ENCODE peak calls at places on chromosomes 11 and 22, in seven cellular contexts. One of them, this sample, is unnamed.

GRCh38 chr11:134358165-134358852 is 26.5 kb downstream of the GLB1L2 start:
- DNase-seq in H1: no peak
- DNase-seq in WERI-Rb-1: no peak
- DNase-seq in ovary: no peak
- DNase-seq in HFF-Myc: no peak
- DNase-seq in NB4: no peak
- DNase-seq in uterus: no peak
- DNase-seq in this sample: no peak

GRCh38 chr22:17891427-17892167 is 117.3 kb upstream of the BID start:
- DNase-seq in H1: no peak
- DNase-seq in WERI-Rb-1: peak
- DNase-seq in ovary: no peak
- DNase-seq in HFF-Myc: no peak
- DNase-seq in NB4: peak
- DNase-seq in uterus: no peak
- DNase-seq in this sample: no peak

GRCh38 chr11:9858822-9859221 is 194.9 kb downstream of the SWAP70 start:
- DNase-seq in H1: no peak
- DNase-seq in WERI-Rb-1: no peak
- DNase-seq in ovary: no peak
- DNase-seq in HFF-Myc: no peak
- DNase-seq in NB4: peak
- DNase-seq in uterus: no peak
- DNase-seq in this sample: no peak

GRCh38 chr22:24433868-24434471 is 6.6 kb downstream of the ADORA2A start:
- DNase-seq in H1: no peak
- DNase-seq in WERI-Rb-1: no peak
- DNase-seq in ovary: no peak
- DNase-seq in HFF-Myc: no peak
- DNase-seq in NB4: peak
- DNase-seq in uterus: no peak
- DNase-seq in this sample: no peak

GRCh38 chr11:47950396-47950795 is 30.0 kb upstream of the PTPRJ start:
- DNase-seq in H1: no peak
- DNase-seq in WERI-Rb-1: no peak
- DNase-seq in ovary: no peak
- DNase-seq in HFF-Myc: no peak
- DNase-seq in NB4: peak
- DNase-seq in uterus: no peak
- DNase-seq in this sample: no peak

GRCh38 chr22:32205974-32206773 is 1.3 kb upstream of the RFPL2 start:
- DNase-seq in H1: no peak
- DNase-seq in WERI-Rb-1: no peak
- DNase-seq in ovary: no peak
- DNase-seq in HFF-Myc: no peak
- DNase-seq in NB4: no peak
- DNase-seq in uterus: no peak
- DNase-seq in this sample: no peak

GRCh38 chr11:16902182-16902581 is 112.0 kb downstream of the PLEKHA7 start:
- DNase-seq in H1: no peak
- DNase-seq in WERI-Rb-1: no peak
- DNase-seq in ovary: no peak
- DNase-seq in HFF-Myc: no peak
- DNase-seq in NB4: no peak
- DNase-seq in uterus: no peak
- DNase-seq in this sample: no peak

GRCh38 chr11:112580864-112581263 is 320.2 kb upstream of the PLET1 start:
- DNase-seq in H1: no peak
- DNase-seq in WERI-Rb-1: no peak
- DNase-seq in ovary: no peak
- DNase-seq in HFF-Myc: no peak
- DNase-seq in NB4: no peak
- DNase-seq in uterus: no peak
- DNase-seq in this sample: no peak

GRCh38 chr11:64318694-64319420 is 936 bp downstream of the PRDX5 start:
- DNase-seq in H1: no peak
- DNase-seq in WERI-Rb-1: peak
- DNase-seq in ovary: peak
- DNase-seq in HFF-Myc: no peak
- DNase-seq in NB4: no peak
- DNase-seq in uterus: no peak
- DNase-seq in this sample: no peak

GRCh38 chr22:21446128-21446826 is 20.9 kb upstream of the TMEM191C start:
- DNase-seq in H1: no peak
- DNase-seq in WERI-Rb-1: no peak
- DNase-seq in ovary: no peak
- DNase-seq in HFF-Myc: no peak
- DNase-seq in NB4: no peak
- DNase-seq in uterus: no peak
- DNase-seq in this sample: no peak

GRCh38 chr22:42268852-42269406 is 1.5 kb downstream of the TCF20 start:
- DNase-seq in H1: no peak
- DNase-seq in WERI-Rb-1: no peak
- DNase-seq in ovary: no peak
- DNase-seq in HFF-Myc: no peak
- DNase-seq in NB4: no peak
- DNase-seq in uterus: no peak
- DNase-seq in this sample: no peak

GRCh38 chr11:69468911-69469885 is 12.3 kb upstream of the LINC01488 start:
- DNase-seq in H1: no peak
- DNase-seq in WERI-Rb-1: no peak
- DNase-seq in ovary: no peak
- DNase-seq in HFF-Myc: no peak
- DNase-seq in NB4: no peak
- DNase-seq in uterus: no peak
- DNase-seq in this sample: no peak

GRCh38 chr11:69883292-69884255 is 64.4 kb upstream of the FGF3 start:
- DNase-seq in H1: no peak
- DNase-seq in WERI-Rb-1: no peak
- DNase-seq in ovary: no peak
- DNase-seq in HFF-Myc: no peak
- DNase-seq in NB4: no peak
- DNase-seq in uterus: no peak
- DNase-seq in this sample: peak

GRCh38 chr11:81658722-81659121 is 1074.9 kb downstream of the FAM181B start:
- DNase-seq in H1: no peak
- DNase-seq in WERI-Rb-1: peak
- DNase-seq in ovary: no peak
- DNase-seq in HFF-Myc: no peak
- DNase-seq in NB4: peak
- DNase-seq in uterus: no peak
- DNase-seq in this sample: no peak

GRCh38 chr11:120324932-120325810 is at the start of gene TLCD5:
- DNase-seq in H1: peak
- DNase-seq in WERI-Rb-1: peak
- DNase-seq in ovary: peak
- DNase-seq in HFF-Myc: no peak
- DNase-seq in NB4: no peak
- DNase-seq in uterus: peak
- DNase-seq in this sample: peak

GRCh38 chr11:68014157-68014965 is 4.2 kb downstream of the ALDH3B1 start:
- DNase-seq in H1: no peak
- DNase-seq in WERI-Rb-1: no peak
- DNase-seq in ovary: peak
- DNase-seq in HFF-Myc: no peak
- DNase-seq in NB4: peak
- DNase-seq in uterus: peak
- DNase-seq in this sample: no peak

GRCh38 chr11:34356918-34357645 is 728 bp downstream of the ABTB2 start:
- DNase-seq in H1: no peak
- DNase-seq in WERI-Rb-1: peak
- DNase-seq in ovary: peak
- DNase-seq in HFF-Myc: no peak
- DNase-seq in NB4: peak
- DNase-seq in uterus: peak
- DNase-seq in this sample: peak

GRCh38 chr11:129312741-129313587 is 62.7 kb upstream of the BARX2 start:
- DNase-seq in H1: no peak
- DNase-seq in WERI-Rb-1: peak
- DNase-seq in ovary: no peak
- DNase-seq in HFF-Myc: no peak
- DNase-seq in NB4: no peak
- DNase-seq in uterus: no peak
- DNase-seq in this sample: no peak

GRCh38 chr11:27085605-27086004 is 45.0 kb downstream of the BBOX1 start:
- DNase-seq in H1: no peak
- DNase-seq in WERI-Rb-1: no peak
- DNase-seq in ovary: no peak
- DNase-seq in HFF-Myc: no peak
- DNase-seq in NB4: no peak
- DNase-seq in uterus: no peak
- DNase-seq in this sample: no peak

GRCh38 chr22:37203354-37204044 is 8.8 kb downstream of the SSTR3 start:
- DNase-seq in H1: no peak
- DNase-seq in WERI-Rb-1: no peak
- DNase-seq in ovary: no peak
- DNase-seq in HFF-Myc: no peak
- DNase-seq in NB4: no peak
- DNase-seq in uterus: no peak
- DNase-seq in this sample: no peak

GRCh38 chr22:41917906-41918791 is 3.3 kb upstream of the SHISA8 start:
- DNase-seq in H1: no peak
- DNase-seq in WERI-Rb-1: no peak
- DNase-seq in ovary: no peak
- DNase-seq in HFF-Myc: no peak
- DNase-seq in NB4: peak
- DNase-seq in uterus: no peak
- DNase-seq in this sample: no peak

GRCh38 chr22:30894371-30894740 is 74.2 kb downstream of the MORC2 start:
- DNase-seq in H1: no peak
- DNase-seq in WERI-Rb-1: no peak
- DNase-seq in ovary: no peak
- DNase-seq in HFF-Myc: no peak
- DNase-seq in NB4: no peak
- DNase-seq in uterus: no peak
- DNase-seq in this sample: no peak

GRCh38 chr11:64544616-64545296 is 46.3 kb upstream of the SLC22A12 start:
- DNase-seq in H1: no peak
- DNase-seq in WERI-Rb-1: no peak
- DNase-seq in ovary: no peak
- DNase-seq in HFF-Myc: no peak
- DNase-seq in NB4: no peak
- DNase-seq in uterus: no peak
- DNase-seq in this sample: no peak

GRCh38 chr11:65487467-65488272 is 11.2 kb upstream of the MALAT1 start:
- DNase-seq in H1: peak
- DNase-seq in WERI-Rb-1: peak
- DNase-seq in ovary: peak
- DNase-seq in HFF-Myc: peak
- DNase-seq in NB4: peak
- DNase-seq in uterus: peak
- DNase-seq in this sample: peak

GRCh38 chr11:117818036-117818858 is 6.3 kb downstream of the FXYD2 start:
- DNase-seq in H1: no peak
- DNase-seq in WERI-Rb-1: no peak
- DNase-seq in ovary: no peak
- DNase-seq in HFF-Myc: no peak
- DNase-seq in NB4: peak
- DNase-seq in uterus: no peak
- DNase-seq in this sample: no peak
- TF ChIP-seq CTCF in H1: no peak
- TF ChIP-seq CTCF in WERI-Rb-1: no peak
- TF ChIP-seq CTCF in ovary: no peak
- TF ChIP-seq CTCF in HFF-Myc: no peak
- TF ChIP-seq CTCF in NB4: no peak
- TF ChIP-seq CTCF in uterus: no peak
- TF ChIP-seq CTCF in this sample: peak

GRCh38 chr11:86606270-86606848 is 66.1 kb downstream of the ME3 start:
- DNase-seq in H1: no peak
- DNase-seq in WERI-Rb-1: no peak
- DNase-seq in ovary: no peak
- DNase-seq in HFF-Myc: no peak
- DNase-seq in NB4: no peak
- DNase-seq in uterus: no peak
- DNase-seq in this sample: no peak

GRCh38 chr11:86610559-86611341 is 61.7 kb downstream of the ME3 start:
- DNase-seq in H1: no peak
- DNase-seq in WERI-Rb-1: no peak
- DNase-seq in ovary: no peak
- DNase-seq in HFF-Myc: no peak
- DNase-seq in NB4: no peak
- DNase-seq in uterus: no peak
- DNase-seq in this sample: no peak

GRCh38 chr11:86608251-86608799 is 64.1 kb downstream of the ME3 start:
- DNase-seq in H1: no peak
- DNase-seq in WERI-Rb-1: peak
- DNase-seq in ovary: peak
- DNase-seq in HFF-Myc: peak
- DNase-seq in NB4: peak
- DNase-seq in uterus: peak
- DNase-seq in this sample: no peak

DNA sequence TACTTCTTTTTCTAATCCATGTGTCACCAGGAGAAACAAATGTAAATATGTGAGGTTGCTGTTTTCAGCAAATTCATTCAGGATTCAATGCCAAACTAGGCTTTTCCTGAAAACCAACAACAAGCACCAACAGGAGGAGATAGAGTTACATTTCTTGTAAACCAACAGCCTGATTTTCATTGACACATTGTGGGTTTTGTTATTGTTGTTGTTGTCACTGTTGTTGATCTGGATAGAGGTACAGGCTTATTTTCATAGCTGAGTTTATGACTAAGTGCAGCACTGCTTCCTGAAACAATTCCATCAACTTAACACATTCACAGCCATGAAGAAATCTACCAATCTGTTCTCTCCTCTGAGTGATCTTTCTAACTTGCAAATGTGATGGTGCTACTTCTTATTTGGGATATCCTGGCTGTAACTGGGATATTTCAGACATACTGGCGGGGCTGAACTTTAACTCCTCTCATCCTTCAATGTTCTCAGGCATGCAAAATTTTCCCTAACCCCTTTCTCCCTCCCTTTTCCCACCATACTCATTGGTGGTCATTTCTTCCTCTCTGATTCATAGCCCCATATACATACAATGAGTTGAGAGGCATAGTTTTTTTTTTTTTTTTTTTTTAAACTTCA is 65.5 kb downstream of the ME3 start:
- DNase-seq in H1: no peak
- DNase-seq in WERI-Rb-1: no peak
- DNase-seq in ovary: no peak
- DNase-seq in HFF-Myc: no peak
- DNase-seq in NB4: no peak
- DNase-seq in uterus: no peak
- DNase-seq in this sample: no peak
- TF ChIP-seq CTCF in H1: no peak
- TF ChIP-seq CTCF in WERI-Rb-1: no peak
- TF ChIP-seq CTCF in ovary: no peak
- TF ChIP-seq CTCF in HFF-Myc: no peak
- TF ChIP-seq CTCF in NB4: no peak
- TF ChIP-seq CTCF in uterus: no peak
- TF ChIP-seq CTCF in this sample: no peak

GRCh38 chr11:78399136-78399535 is 18.5 kb downstream of the GAB2 start:
- DNase-seq in H1: no peak
- DNase-seq in WERI-Rb-1: no peak
- DNase-seq in ovary: no peak
- DNase-seq in HFF-Myc: no peak
- DNase-seq in NB4: no peak
- DNase-seq in uterus: no peak
- DNase-seq in this sample: no peak
- TF ChIP-seq CTCF in H1: no peak
- TF ChIP-seq CTCF in WERI-Rb-1: no peak
- TF ChIP-seq CTCF in ovary: no peak
- TF ChIP-seq CTCF in HFF-Myc: no peak
- TF ChIP-seq CTCF in NB4: no peak
- TF ChIP-seq CTCF in uterus: no peak
- TF ChIP-seq CTCF in this sample: no peak

GRCh38 chr22:45192701-45193187 is 29.0 kb downstream of the NUP50 start:
- DNase-seq in H1: no peak
- DNase-seq in WERI-Rb-1: peak
- DNase-seq in ovary: no peak
- DNase-seq in HFF-Myc: no peak
- DNase-seq in NB4: no peak
- DNase-seq in uterus: no peak
- DNase-seq in this sample: no peak
- TF ChIP-seq CTCF in H1: peak
- TF ChIP-seq CTCF in WERI-Rb-1: peak
- TF ChIP-seq CTCF in ovary: no peak
- TF ChIP-seq CTCF in HFF-Myc: peak
- TF ChIP-seq CTCF in NB4: peak
- TF ChIP-seq CTCF in uterus: no peak
- TF ChIP-seq CTCF in this sample: no peak